ENCODE peak calls at places on chromosomes 12 and 14, in nine cellular contexts. One of them, this sample, is unnamed.

GRCh38 chr14:22980672-22981089 is 1.7 kb downstream of the AJUBA start:
- DNase-seq in PC-3: peak; percentile 78
- DNase-seq in cardiac muscle cell: peak; percentile 60
- DNase-seq in Caco-2: peak; percentile 86
- DNase-seq in hepatocyte: peak; percentile 85
- DNase-seq in HepG2: peak; percentile 76
- DNase-seq in epithelial cell of esophagus: peak; percentile 82
- DNase-seq in cardiac fibroblast: peak; percentile 34
- DNase-seq in psoas muscle: no peak
- DNase-seq in this sample: peak; percentile 43

GRCh38 chr12:50351120-50352043 is 45.0 kb downstream of the FAM186A start:
- DNase-seq in Caco-2: no peak
- DNase-seq in PC-3: no peak
- DNase-seq in cardiac muscle cell: peak; percentile 42
- DNase-seq in epithelial cell of esophagus: no peak
- DNase-seq in psoas muscle: peak; percentile 57
- DNase-seq in HepG2: peak; percentile 45
- DNase-seq in hepatocyte: peak; percentile 7
- DNase-seq in cardiac fibroblast: peak; percentile 46
- DNase-seq in this sample: peak; percentile 43

GRCh38 chr14:103550451-103551337 is 11.8 kb downstream of the BAG5 start:
- DNase-seq in PC-3: no peak
- DNase-seq in cardiac muscle cell: no peak
- DNase-seq in cardiac fibroblast: no peak
- DNase-seq in Caco-2: no peak
- DNase-seq in HepG2: no peak
- DNase-seq in epithelial cell of esophagus: no peak
- DNase-seq in hepatocyte: no peak
- DNase-seq in psoas muscle: peak; percentile 67
- DNase-seq in this sample: no peak

GRCh38 chr12:29008786-29009185 is 140.3 kb upstream of the FAR2 start:
- DNase-seq in HepG2: no peak
- DNase-seq in psoas muscle: no peak
- DNase-seq in PC-3: peak; percentile 97
- DNase-seq in epithelial cell of esophagus: peak; percentile 81
- DNase-seq in cardiac muscle cell: no peak
- DNase-seq in hepatocyte: no peak
- DNase-seq in cardiac fibroblast: no peak
- DNase-seq in Caco-2: no peak
- DNase-seq in this sample: no peak

GRCh38 chr14:69493038-69493437 is 8.5 kb downstream of the PLEKHD1 start:
- DNase-seq in cardiac fibroblast: no peak
- DNase-seq in epithelial cell of esophagus: no peak
- DNase-seq in cardiac muscle cell: no peak
- DNase-seq in HepG2: no peak
- DNase-seq in PC-3: no peak
- DNase-seq in psoas muscle: no peak
- DNase-seq in hepatocyte: no peak
- DNase-seq in Caco-2: no peak
- DNase-seq in this sample: no peak

GRCh38 chr12:101839324-101840283 is 8.8 kb upstream of the GNPTAB start:
- DNase-seq in Caco-2: peak; percentile 78
- DNase-seq in cardiac fibroblast: peak; percentile 78
- DNase-seq in hepatocyte: peak; percentile 77
- DNase-seq in cardiac muscle cell: peak; percentile 78
- DNase-seq in psoas muscle: peak; percentile 58
- DNase-seq in epithelial cell of esophagus: peak; percentile 78
- DNase-seq in PC-3: peak; percentile 85
- DNase-seq in HepG2: peak; percentile 64
- DNase-seq in this sample: peak; percentile 80

GRCh38 chr12:104652910-104653309 is 196.2 kb downstream of the CHST11 start:
- DNase-seq in psoas muscle: no peak
- DNase-seq in cardiac fibroblast: no peak
- DNase-seq in epithelial cell of esophagus: no peak
- DNase-seq in hepatocyte: no peak
- DNase-seq in cardiac muscle cell: no peak
- DNase-seq in PC-3: no peak
- DNase-seq in HepG2: no peak
- DNase-seq in Caco-2: no peak
- DNase-seq in this sample: no peak

GRCh38 chr14:45426685-45427282 is 173.8 kb upstream of the MIS18BP1 start:
- DNase-seq in PC-3: peak; percentile 79
- DNase-seq in hepatocyte: peak; percentile 58
- DNase-seq in HepG2: peak; percentile 49
- DNase-seq in cardiac fibroblast: peak; percentile 65
- DNase-seq in cardiac muscle cell: peak; percentile 47
- DNase-seq in epithelial cell of esophagus: peak; percentile 59
- DNase-seq in Caco-2: peak; percentile 39
- DNase-seq in psoas muscle: no peak
- DNase-seq in this sample: peak; percentile 49

GRCh38 chr12:39426636-39427245 is 16.2 kb downstream of the KIF21A start:
- DNase-seq in hepatocyte: no peak
- DNase-seq in Caco-2: no peak
- DNase-seq in psoas muscle: no peak
- DNase-seq in cardiac muscle cell: no peak
- DNase-seq in cardiac fibroblast: peak; percentile 70
- DNase-seq in epithelial cell of esophagus: peak; percentile 99
- DNase-seq in HepG2: no peak
- DNase-seq in PC-3: no peak
- DNase-seq in this sample: peak; percentile 30

GRCh38 chr12:127241056-127241830 is 1025.7 kb upstream of the TMEM132C start:
- DNase-seq in PC-3: peak; percentile 64
- DNase-seq in cardiac fibroblast: peak; percentile 89
- DNase-seq in psoas muscle: peak; percentile 61
- DNase-seq in HepG2: no peak
- DNase-seq in epithelial cell of esophagus: peak; percentile 96
- DNase-seq in cardiac muscle cell: peak; percentile 8
- DNase-seq in hepatocyte: peak; percentile 8
- DNase-seq in Caco-2: no peak
- DNase-seq in this sample: peak; percentile 46

GRCh38 chr14:67599698-67600561 is at the start of gene PIGH:
- DNase-seq in cardiac muscle cell: peak; percentile 94
- DNase-seq in HepG2: peak; percentile 83
- DNase-seq in hepatocyte: peak; percentile 95
- DNase-seq in Caco-2: peak; percentile 96
- DNase-seq in PC-3: peak; percentile 88
- DNase-seq in psoas muscle: peak; percentile 95
- DNase-seq in epithelial cell of esophagus: peak; percentile 91
- DNase-seq in cardiac fibroblast: peak; percentile 84
- DNase-seq in this sample: peak; percentile 80

GRCh38 chr12:95126076-95126475 is 52.7 kb upstream of the NR2C1 start:
- DNase-seq in PC-3: no peak
- DNase-seq in Caco-2: no peak
- DNase-seq in cardiac fibroblast: no peak
- DNase-seq in hepatocyte: no peak
- DNase-seq in epithelial cell of esophagus: no peak
- DNase-seq in cardiac muscle cell: no peak
- DNase-seq in HepG2: no peak
- DNase-seq in psoas muscle: no peak
- DNase-seq in this sample: no peak

GRCh38 chr12:113196996-113197395 is 11.5 kb downstream of the RITA1 start:
- DNase-seq in hepatocyte: peak; percentile 84
- DNase-seq in psoas muscle: peak; percentile 73
- DNase-seq in epithelial cell of esophagus: peak; percentile 82
- DNase-seq in HepG2: peak; percentile 69
- DNase-seq in PC-3: peak; percentile 88
- DNase-seq in Caco-2: peak; percentile 81
- DNase-seq in cardiac fibroblast: peak; percentile 88
- DNase-seq in cardiac muscle cell: peak; percentile 88
- DNase-seq in this sample: peak; percentile 88

GRCh38 chr12:113271853-113272561 is 50.7 kb downstream of the TPCN1 start:
- DNase-seq in psoas muscle: peak; percentile 91
- DNase-seq in Caco-2: peak; percentile 35
- DNase-seq in hepatocyte: peak; percentile 69
- DNase-seq in cardiac fibroblast: peak; percentile 82
- DNase-seq in PC-3: no peak
- DNase-seq in epithelial cell of esophagus: peak; percentile 59
- DNase-seq in cardiac muscle cell: peak; percentile 91
- DNase-seq in HepG2: peak; percentile 74
- DNase-seq in this sample: peak; percentile 94

DNA sequence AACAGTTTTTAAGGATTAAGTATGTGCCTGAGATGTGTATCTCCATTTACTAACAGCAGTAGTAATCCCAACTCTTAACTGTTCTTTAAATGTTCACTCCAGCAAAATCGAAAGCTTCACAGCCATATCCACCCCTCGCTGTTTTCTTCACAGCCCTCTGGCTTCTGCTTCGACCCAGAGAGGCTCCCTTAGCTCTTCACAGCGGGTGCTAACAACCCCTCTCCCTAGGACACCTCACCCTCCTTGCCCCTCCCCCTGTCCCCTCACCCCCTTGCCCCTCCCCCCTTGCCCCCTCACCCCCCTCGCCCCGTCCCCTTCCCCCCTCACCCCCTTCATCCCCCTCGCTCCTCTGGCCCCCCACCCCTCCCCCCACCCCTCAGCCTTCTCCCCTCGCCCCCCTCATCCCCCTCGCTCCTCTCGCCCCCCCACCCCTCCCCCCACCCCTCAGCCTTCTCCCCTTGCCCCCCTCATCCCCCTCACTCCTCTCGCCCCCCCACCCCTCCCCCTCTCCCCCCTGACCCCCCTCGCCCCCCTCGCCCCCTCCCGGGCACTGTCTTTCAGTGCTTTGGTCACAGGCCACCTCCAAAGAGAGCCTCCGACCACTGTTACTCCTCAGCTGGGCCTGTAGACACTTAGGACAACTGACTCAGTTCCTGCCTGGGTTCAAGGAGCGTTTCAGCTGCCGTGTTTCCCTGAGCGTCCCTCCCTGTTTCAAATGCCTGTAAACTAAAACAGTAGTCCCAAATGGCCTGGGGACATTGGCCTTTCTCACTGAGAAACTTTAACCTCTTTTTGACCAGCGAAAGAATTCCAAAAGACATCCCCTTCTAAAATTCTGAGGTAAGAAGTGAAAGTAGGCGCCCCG is 46.0 kb upstream of the DYNC1H1 start:
- DNase-seq in hepatocyte: no peak
- DNase-seq in cardiac muscle cell: no peak
- DNase-seq in HepG2: no peak
- DNase-seq in Caco-2: no peak
- DNase-seq in psoas muscle: no peak
- DNase-seq in epithelial cell of esophagus: no peak
- DNase-seq in cardiac fibroblast: no peak
- DNase-seq in PC-3: no peak
- DNase-seq in this sample: no peak
- H3K4me3 ChIP-seq in hepatocyte: no peak overlapping the region
- H3K4me3 ChIP-seq in cardiac muscle cell: no peak overlapping the region
- H3K4me3 ChIP-seq in HepG2: no peak overlapping the region
- H3K4me3 ChIP-seq in Caco-2: no peak overlapping the region
- H3K4me3 ChIP-seq in psoas muscle: no peak overlapping the region
- H3K4me3 ChIP-seq in epithelial cell of esophagus: no peak overlapping the region
- H3K4me3 ChIP-seq in cardiac fibroblast: no peak overlapping the region
- H3K4me3 ChIP-seq in PC-3: no peak overlapping the region
- H3K4me3 ChIP-seq in this sample: no peak overlapping the region

GRCh38 chr14:21072102-21072501 is 2.0 kb downstream of the ARHGEF40 start:
- DNase-seq in psoas muscle: no peak
- DNase-seq in epithelial cell of esophagus: peak; percentile 51
- DNase-seq in cardiac muscle cell: peak; percentile 77
- DNase-seq in hepatocyte: peak; percentile 56
- DNase-seq in HepG2: no peak
- DNase-seq in cardiac fibroblast: peak; percentile 90
- DNase-seq in Caco-2: no peak
- DNase-seq in PC-3: no peak
- DNase-seq in this sample: peak; percentile 95
- TF ChIP-seq CTCF in psoas muscle: no peak
- TF ChIP-seq CTCF in epithelial cell of esophagus: no peak
- TF ChIP-seq CTCF in cardiac muscle cell: no peak
- TF ChIP-seq CTCF in hepatocyte: peak; percentile 5
- TF ChIP-seq CTCF in HepG2: no peak
- TF ChIP-seq CTCF in cardiac fibroblast: peak; percentile 4
- TF ChIP-seq CTCF in Caco-2: no peak
- TF ChIP-seq CTCF in PC-3: no peak
- TF ChIP-seq CTCF in this sample: peak; percentile 29

DNA sequence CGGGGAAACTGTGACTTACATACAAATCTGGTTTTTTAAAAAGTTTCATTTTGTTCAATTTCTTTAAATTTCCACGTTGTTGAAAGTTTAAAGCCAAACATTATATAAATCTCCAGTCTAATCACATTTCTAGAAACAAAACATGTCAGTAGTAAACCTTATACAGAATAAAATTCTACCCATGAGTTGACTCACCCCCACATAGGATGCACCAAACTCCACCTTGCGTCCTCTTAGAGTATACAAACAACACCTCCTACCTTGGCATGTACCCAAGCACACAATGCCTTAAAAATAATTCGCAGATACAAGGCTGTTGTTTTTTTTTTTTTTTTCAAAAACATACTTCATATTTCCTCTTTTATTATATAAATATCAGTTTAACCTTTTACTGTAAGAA is 3.4 kb downstream of the FBXL14 start:
- DNase-seq in cardiac muscle cell: no peak
- DNase-seq in psoas muscle: no peak
- DNase-seq in hepatocyte: peak; percentile 35
- DNase-seq in cardiac fibroblast: peak; percentile 75
- DNase-seq in HepG2: no peak
- DNase-seq in Caco-2: no peak
- DNase-seq in epithelial cell of esophagus: peak; percentile 78
- DNase-seq in PC-3: peak; percentile 59
- DNase-seq in this sample: no peak
- H3K4me3 ChIP-seq in cardiac muscle cell: peak overlapping the region; percentile 75
- H3K4me3 ChIP-seq in psoas muscle: peak overlapping the region; percentile 96
- H3K4me3 ChIP-seq in hepatocyte: no peak overlapping the region
- H3K4me3 ChIP-seq in cardiac fibroblast: peak overlapping the region; percentile 25
- H3K4me3 ChIP-seq in HepG2: no peak overlapping the region
- H3K4me3 ChIP-seq in Caco-2: no peak overlapping the region
- H3K4me3 ChIP-seq in epithelial cell of esophagus: no peak overlapping the region
- H3K4me3 ChIP-seq in PC-3: peak overlapping the region; percentile 71
- H3K4me3 ChIP-seq in this sample: peak overlapping the region; percentile 64

GRCh38 chr12:27525373-27525772 is 1.4 kb downstream of the PPFIBP1 start:
- DNase-seq in epithelial cell of esophagus: peak; percentile 83
- DNase-seq in psoas muscle: no peak
- DNase-seq in HepG2: no peak
- DNase-seq in cardiac fibroblast: peak; percentile 87
- DNase-seq in hepatocyte: peak; percentile 47
- DNase-seq in Caco-2: no peak
- DNase-seq in PC-3: peak; percentile 88
- DNase-seq in cardiac muscle cell: peak; percentile 83
- DNase-seq in this sample: peak; percentile 85

GRCh38 chr12:27523305-27523641 is 733 bp upstream of the PPFIBP1 start:
- DNase-seq in epithelial cell of esophagus: no peak
- DNase-seq in PC-3: peak; percentile 16
- DNase-seq in psoas muscle: no peak
- DNase-seq in HepG2: no peak
- DNase-seq in Caco-2: no peak
- DNase-seq in cardiac muscle cell: no peak
- DNase-seq in hepatocyte: no peak
- DNase-seq in cardiac fibroblast: no peak
- DNase-seq in this sample: no peak

GRCh38 chr12:27523642-27524488 is at the start of gene PPFIBP1:
- DNase-seq in Caco-2: peak; percentile 99
- DNase-seq in HepG2: peak; percentile 96
- DNase-seq in hepatocyte: peak; percentile 98
- DNase-seq in PC-3: peak; percentile 100
- DNase-seq in cardiac fibroblast: peak; percentile 99
- DNase-seq in psoas muscle: peak; percentile 99
- DNase-seq in cardiac muscle cell: peak; percentile 99
- DNase-seq in epithelial cell of esophagus: peak; percentile 99
- DNase-seq in this sample: peak; percentile 98

GRCh38 chr12:27524839-27525238 is 833 bp downstream of the PPFIBP1 start:
- DNase-seq in epithelial cell of esophagus: peak; percentile 41
- DNase-seq in Caco-2: no peak
- DNase-seq in cardiac fibroblast: peak; percentile 56
- DNase-seq in psoas muscle: no peak
- DNase-seq in cardiac muscle cell: peak; percentile 53
- DNase-seq in hepatocyte: peak; percentile 28
- DNase-seq in PC-3: peak; percentile 42
- DNase-seq in HepG2: no peak
- DNase-seq in this sample: peak; percentile 53

GRCh38 chr12:27524489-27524835 is 456 bp downstream of the PPFIBP1 start:
- DNase-seq in PC-3: no peak
- DNase-seq in Caco-2: no peak
- DNase-seq in cardiac muscle cell: no peak
- DNase-seq in HepG2: no peak
- DNase-seq in epithelial cell of esophagus: no peak
- DNase-seq in psoas muscle: no peak
- DNase-seq in cardiac fibroblast: no peak
- DNase-seq in hepatocyte: no peak
- DNase-seq in this sample: no peak
- TF ChIP-seq CTCF in PC-3: no peak
- TF ChIP-seq CTCF in Caco-2: no peak
- TF ChIP-seq CTCF in cardiac muscle cell: no peak
- TF ChIP-seq CTCF in HepG2: no peak
- TF ChIP-seq CTCF in epithelial cell of esophagus: no peak
- TF ChIP-seq CTCF in psoas muscle: no peak
- TF ChIP-seq CTCF in cardiac fibroblast: no peak
- TF ChIP-seq CTCF in hepatocyte: no peak
- TF ChIP-seq CTCF in this sample: no peak

This sample was measured in fibroblast of the aortic adventitia.